ENCODE peak calls at places on chromosomes 1 and 21, in six cellular contexts. Z is hepatocyte, W is GM23248, P is SK-N-SH, Y is OCI-LY7, C is HCT116. M is an unnamed sample.

GRCh38 chr1:93625582-93626327 is 55.9 kb downstream of the BCAR3 start:
- DNase-seq in Z (no peak), W (peak; percentile 89), P (peak; percentile 48), Y (no peak), C (no peak), M (peak; percentile 60)

GRCh38 chr1:247077234-247077633 is 1.4 kb downstream of the ZNF670 start:
- DNase-seq in Z (no peak), W (peak; percentile 36), P (no peak), Y (no peak), C (no peak), M (peak; percentile 53)

GRCh38 chr1:111576547-111576946 is 43.0 kb upstream of the RAP1A start:
- DNase-seq in Z (peak; percentile 58), W (no peak), P (no peak), Y (no peak), C (no peak), M (no peak)

GRCh38 chr21:45012661-45013270 is 61.6 kb upstream of the ADARB1 start:
- DNase-seq in Z (peak; percentile 81), W (no peak), P (no peak), Y (no peak), C (peak; percentile 36), M (no peak)

GRCh38 chr1:33502726-33503125 is 30.3 kb downstream of the ZSCAN20 start:
- DNase-seq in Z (no peak), W (peak; percentile 57), P (no peak), Y (no peak), C (no peak), M (no peak)

GRCh38 chr1:89959719-89960118 is 35.2 kb upstream of the ZNF326 start:
- DNase-seq in Z (no peak), W (no peak), P (no peak), Y (no peak), C (no peak), M (no peak)

GRCh38 chr21:45556645-45557601 is 14.7 kb upstream of the SLC19A1 start:
- DNase-seq in Z (no peak), W (peak; percentile 44), P (peak; percentile 35), Y (no peak), C (no peak), M (no peak)

GRCh38 chr1:209537336-209538114 is 46.0 kb upstream of the CAMK1G start:
- DNase-seq in Z (no peak), W (no peak), P (no peak), Y (no peak), C (no peak), M (peak; percentile 26)

GRCh38 chr1:56375184-56375837 is 204.1 kb downstream of the PLPP3 start:
- DNase-seq in Z (no peak), W (peak; percentile 31), P (no peak), Y (no peak), C (no peak), M (peak; percentile 90)

GRCh38 chr1:200776949-200777348 is 38.3 kb downstream of the CAMSAP2 start:
- DNase-seq in Z (no peak), W (peak; percentile 52), P (no peak), Y (no peak), C (no peak), M (peak; percentile 30)

GRCh38 chr1:167899253-167899681 is 14.7 kb downstream of the ADCY10 start:
- DNase-seq in Z (no peak), W (peak; percentile 70), P (no peak), Y (no peak), C (no peak), M (no peak)

GRCh38 chr1:31615939-31616338 is 1.6 kb upstream of the HCRTR1 start:
- DNase-seq in Z (no peak), W (no peak), P (no peak), Y (no peak), C (no peak), M (no peak)

GRCh38 chr1:167065481-167065880 is 24.7 kb downstream of the GPA33 start:
- DNase-seq in Z (no peak), W (no peak), P (no peak), Y (no peak), C (no peak), M (no peak)

GRCh38 chr1:147700042-147700711 is 29.9 kb upstream of the ACP6 start:
- DNase-seq in Z (peak; percentile 85), W (peak; percentile 88), P (peak; percentile 61), Y (peak; percentile 67), C (peak; percentile 36), M (peak; percentile 87)

GRCh38 chr1:163168053-163168452 is 34.7 kb downstream of the RGS5 start:
- DNase-seq in Z (peak; percentile 11), W (peak; percentile 97), P (no peak), Y (no peak), C (peak; percentile 43), M (peak; percentile 97)

GRCh38 chr1:156515956-156516355 is 15.4 kb upstream of the MEF2D start:
- DNase-seq in Z (no peak), W (no peak), P (no peak), Y (no peak), C (no peak), M (no peak)

GRCh38 chr1:231918239-231919015 is 291.8 kb downstream of the DISC1 start:
- DNase-seq in Z (no peak), W (no peak), P (no peak), Y (no peak), C (no peak), M (peak; percentile 53)

GRCh38 chr21:15826147-15826780 is 96.5 kb downstream of the USP25 start:
- DNase-seq in Z (peak; percentile 66), W (peak; percentile 48), P (peak; percentile 17), Y (peak; percentile 36), C (peak; percentile 51), M (peak; percentile 84)

GRCh38 chr1:23838401-23838866 is 13.2 kb upstream of the HMGCL start:
- DNase-seq in Z (peak; percentile 82), W (peak; percentile 72), P (peak; percentile 88), Y (peak; percentile 78), C (peak; percentile 8), M (peak; percentile 49)

GRCh38 chr1:240462766-240463410 is 149.1 kb downstream of the GREM2 start:
- DNase-seq in Z (no peak), W (peak; percentile 53), P (no peak), Y (no peak), C (no peak), M (no peak)

GRCh38 chr1:151510020-151510405 is 1.2 kb upstream of the CGN start:
- DNase-seq in Z (peak; percentile 78), W (no peak), P (no peak), Y (no peak), C (no peak), M (no peak)

GRCh38 chr1:36326499-36326898 is 3.1 kb upstream of the EVA1B start:
- DNase-seq in Z (no peak), W (peak; percentile 37), P (no peak), Y (peak; percentile 34), C (no peak), M (peak; percentile 54)

GRCh38 chr1:237867380-237867888 is 23.3 kb downstream of the ZP4 start:
- DNase-seq in Z (no peak), W (no peak), P (no peak), Y (no peak), C (no peak), M (no peak)

GRCh38 chr1:19208710-19209438 is 1.2 kb downstream of the UBR4 start:
- DNase-seq in Z (no peak), W (peak; percentile 82), P (no peak), Y (no peak), C (no peak), M (peak; percentile 43)

GRCh38 chr1:19204665-19205266 is 5.3 kb downstream of the UBR4 start:
- DNase-seq in Z (no peak), W (peak; percentile 45), P (no peak), Y (no peak), C (no peak), M (peak; percentile 8)

GRCh38 chr1:19205403-19205802 is 4.7 kb downstream of the UBR4 start:
- DNase-seq in Z (no peak), W (no peak), P (no peak), Y (no peak), C (no peak), M (no peak)

GRCh38 chr1:19205845-19206244 is 4.2 kb downstream of the UBR4 start:
- DNase-seq in Z (no peak), W (no peak), P (no peak), Y (no peak), C (no peak), M (no peak)

DNA sequence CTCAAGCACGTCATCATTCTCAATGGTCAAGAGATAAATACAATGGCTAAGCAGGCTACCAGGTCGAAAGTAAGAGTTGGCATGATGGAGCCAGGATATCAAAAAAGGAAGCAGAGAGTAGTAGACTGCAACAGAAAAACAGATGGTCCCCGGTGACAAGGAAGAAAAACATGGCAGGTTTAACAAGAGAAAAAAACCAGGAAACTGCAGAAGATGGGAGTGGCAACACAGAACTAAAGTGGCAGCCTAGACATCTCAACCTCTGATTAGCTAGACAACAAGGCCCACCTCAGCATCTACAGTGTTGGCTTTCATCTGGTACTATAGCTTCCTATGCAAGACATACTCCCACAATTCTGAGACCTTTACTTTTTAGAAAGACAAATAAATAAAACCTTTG is 3.1 kb downstream of the UBR4 start:
- DNase-seq in Z (no peak), W (no peak), P (no peak), Y (no peak), C (no peak), M (no peak)
- H3K4me2 ChIP-seq in Z (peak overlapping the region; percentile 87), W (no peak overlapping the region), P (no peak overlapping the region), Y (peak overlapping the region; percentile 11), C (no peak overlapping the region), M (no peak overlapping the region)

DNA sequence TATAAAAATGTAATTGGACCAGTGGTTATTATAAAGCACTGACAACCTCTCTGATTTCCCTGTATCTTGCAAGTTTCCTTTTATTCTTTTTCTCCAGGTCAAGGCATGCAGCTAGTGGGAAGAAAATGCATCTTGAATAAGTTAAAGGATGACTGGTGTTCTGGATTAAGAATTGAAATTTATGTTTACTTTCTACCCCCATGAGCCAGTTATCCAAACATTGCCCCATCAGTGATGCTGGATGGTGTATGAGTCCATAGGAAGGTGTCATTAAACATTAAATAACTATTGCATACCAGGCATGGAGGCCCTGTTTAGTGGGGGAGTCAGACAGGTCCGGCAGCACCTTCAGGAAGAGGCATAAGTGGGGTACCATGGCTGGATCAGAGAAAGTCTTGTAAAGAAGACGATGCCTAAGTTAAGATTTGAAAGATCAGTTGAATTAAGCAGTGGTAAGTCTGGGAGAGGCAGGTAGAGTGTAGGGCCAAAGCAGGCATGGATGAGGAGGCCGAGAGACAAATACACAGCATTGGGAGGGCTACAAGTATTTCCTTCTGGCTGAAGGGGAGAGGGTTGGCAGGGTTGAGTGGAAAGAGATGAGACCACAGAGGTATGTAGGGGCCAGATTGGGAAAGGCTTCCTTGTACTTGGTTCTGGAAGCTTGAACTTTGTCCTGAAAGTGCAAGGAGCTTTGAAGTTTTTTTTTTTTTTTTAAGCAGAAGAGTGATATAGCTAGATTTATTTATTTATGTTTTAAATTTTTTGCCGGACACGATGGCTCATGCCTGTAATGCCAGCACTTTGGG is 5.7 kb downstream of the SZRD1 start:
- DNase-seq in Z (no peak), W (peak; percentile 51), P (no peak), Y (no peak), C (no peak), M (no peak)
- TF ChIP-seq EZH2phosphoT487 in Z (no peak), W (no peak), P (no peak), Y (no peak), C (no peak), M (no peak)

DNA sequence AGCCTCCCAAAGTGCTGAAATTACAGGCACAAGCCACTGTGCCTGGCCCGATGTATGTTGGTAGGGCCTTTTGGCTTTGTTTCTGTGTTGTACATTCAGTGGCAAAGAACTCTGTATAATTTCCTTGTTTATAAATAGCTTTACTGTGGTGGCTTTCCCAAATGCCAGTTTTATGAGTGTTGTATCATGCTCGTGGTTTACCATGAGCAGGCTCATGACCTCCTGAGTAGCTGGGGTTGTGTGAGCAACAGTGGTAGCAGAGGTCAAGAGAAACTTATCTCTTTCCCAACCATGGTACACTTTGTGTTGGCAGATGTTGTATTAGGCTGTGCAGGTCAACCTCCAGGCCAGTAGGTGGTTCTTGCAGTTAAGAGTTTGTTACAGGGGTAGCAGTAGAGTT is 420.4 kb upstream of the BEND5 start:
- DNase-seq in Z (no peak), W (peak; percentile 7), P (no peak), Y (no peak), C (no peak), M (peak; percentile 60)
- H3K4me2 ChIP-seq in Z (no peak overlapping the region), W (no peak overlapping the region), P (no peak overlapping the region), Y (no peak overlapping the region), C (no peak overlapping the region), M (no peak overlapping the region)

GRCh38 chr1:46218443-46218842 is 15.3 kb downstream of the LURAP1 start:
- DNase-seq in Z (no peak), W (no peak), P (no peak), Y (no peak), C (no peak), M (no peak)
- TF ChIP-seq EZH2phosphoT487 in Z (no peak), W (no peak), P (no peak), Y (no peak), C (no peak), M (no peak)